ENCODE peak calls at places on chromosomes 4 and X, in nine cellular contexts. V is activated T-cell treated with anti-CD3 and anti-CD28 coated beads, Interleukin-2, amount 50 U/mL, for 24 hours; B is glomerular endothelial cell; P is coronary artery; A is stimulated activated CD4-positive, alpha-beta T cell treated with anti-CD3 and anti-CD28 coated beads, Interleukin-4, amount 100 ng/mL, for 1 hour; M is stimulated activated CD8-positive, alpha-beta memory T cell treated with anti-CD3 and anti-CD28 coated beads, Interleukin-4, amount 100 ng/mL, for 4 hours; I is NCI-H146; R is trophoblast cell; O is neural crest cell. Y is an unnamed sample.

GRCh38 chrX:77455437-77455836 is 8.2 kb downstream of the FGF16 start:
- DNase-seq in R (no peak), P (no peak), I (no peak), O (no peak), V (no peak), B (no peak), A (no peak), M (no peak), Y (no peak)

GRCh38 chrX:100980608-100981497 is 11.3 kb downstream of the ARL13A start:
- DNase-seq in R (no peak), P (no peak), A (no peak), I (no peak), M (no peak), O (no peak), V (no peak), B (no peak), Y (peak)

GRCh38 chrX:110086162-110086915 is 83.4 kb downstream of the TMEM164 start:
- DNase-seq in A (no peak), R (no peak), P (no peak), I (no peak), M (no peak), O (no peak), V (no peak), B (no peak), Y (no peak)

GRCh38 chrX:28487818-28488217 is 99.4 kb upstream of the IL1RAPL1 start:
- DNase-seq in I (no peak), B (no peak), V (no peak), O (no peak), R (no peak), M (no peak), A (no peak), P (no peak), Y (no peak)

GRCh38 chrX:80511969-80512760 is 91.9 kb downstream of the TENT5D start:
- DNase-seq in R (no peak), V (no peak), O (no peak), I (no peak), B (no peak), P (no peak), M (no peak), A (no peak), Y (no peak)

GRCh38 chrX:33307954-33308353 is 96.6 kb upstream of the DMD start:
- DNase-seq in R (no peak), I (no peak), A (no peak), O (no peak), B (no peak), V (no peak), P (no peak), M (no peak), Y (no peak)

GRCh38 chrX:10884246-10884645 is 226.9 kb upstream of the HCCS start:
- DNase-seq in A (no peak), M (no peak), O (no peak), R (no peak), V (no peak), I (no peak), P (no peak), B (no peak), Y (no peak)

GRCh38 chrX:109974906-109975655 is 27.8 kb upstream of the TMEM164 start:
- DNase-seq in O (no peak), I (no peak), M (no peak), A (no peak), R (no peak), V (no peak), P (no peak), B (no peak), Y (no peak)

GRCh38 chr4:183244506-183244905 is 75.6 kb downstream of the CLDN22 start:
- DNase-seq in M (no peak), R (no peak), V (no peak), O (no peak), B (no peak), P (no peak), I (no peak), A (no peak), Y (no peak)

GRCh38 chrX:147737690-147738089 is 174.0 kb upstream of the FMR1 start:
- DNase-seq in M (no peak), P (no peak), R (no peak), I (no peak), O (no peak), B (no peak), V (no peak), A (no peak), Y (no peak)

GRCh38 chrX:33434256-33435092 is 223.1 kb upstream of the DMD start:
- DNase-seq in R (peak), A (peak), P (no peak), O (peak), B (peak), I (peak), M (no peak), V (peak), Y (peak)

GRCh38 chr4:183257808-183258207 is 62.3 kb downstream of the CLDN22 start:
- DNase-seq in V (no peak), P (no peak), B (no peak), A (no peak), M (no peak), O (no peak), R (no peak), I (peak), Y (no peak)

GRCh38 chrX:9378980-9379696 is 85.7 kb upstream of the TBL1X start:
- DNase-seq in O (no peak), M (no peak), I (no peak), R (no peak), B (no peak), P (no peak), V (no peak), A (no peak), Y (no peak)

GRCh38 chr4:48989461-48990203 is 3.6 kb downstream of the CWH43 start:
- DNase-seq in A (no peak), V (no peak), R (no peak), M (no peak), P (no peak), I (no peak), B (no peak), O (no peak), Y (no peak)

GRCh38 chr4:38124961-38125360 is 164.8 kb downstream of the PTTG2 start:
- DNase-seq in R (no peak), O (no peak), M (no peak), V (no peak), I (no peak), A (no peak), P (no peak), B (no peak), Y (no peak)

GRCh38 chr4:112343330-112343729 is 46.2 kb downstream of the ALPK1 start:
- DNase-seq in R (no peak), P (no peak), O (no peak), B (no peak), I (peak), A (no peak), M (no peak), V (no peak), Y (no peak)

GRCh38 chrX:2965965-2966364 is 36.8 kb upstream of the ARSD start:
- DNase-seq in V (no peak), I (no peak), A (no peak), B (no peak), R (no peak), O (no peak), M (no peak), P (no peak), Y (no peak)

GRCh38 chrX:10415704-10416001 is 204.7 kb downstream of the MID1 start:
- DNase-seq in B (no peak), I (no peak), O (no peak), M (no peak), A (no peak), P (no peak), R (no peak), V (no peak), Y (no peak)

GRCh38 chr4:101201421-101201820 is 145.9 kb downstream of the PPP3CA start:
- DNase-seq in P (no peak), A (no peak), M (no peak), B (no peak), V (no peak), O (no peak), R (no peak), I (peak), Y (no peak)

GRCh38 chrX:47576021-47576898 is 6.0 kb upstream of the TIMP1 start:
- DNase-seq in V (no peak), B (no peak), A (no peak), I (no peak), R (no peak), O (no peak), P (no peak), M (no peak), Y (no peak)

GRCh38 chrX:78652971-78653822 is 5.9 kb downstream of the RTL3 start:
- DNase-seq in R (no peak), B (no peak), V (no peak), I (no peak), A (no peak), O (no peak), P (no peak), M (no peak), Y (peak)

GRCh38 chr4:150004481-150004880 is 73.8 kb upstream of the DCLK2 start:
- DNase-seq in I (no peak), M (no peak), R (no peak), B (no peak), V (no peak), P (no peak), A (no peak), O (no peak), Y (no peak)

GRCh38 chr4:46934731-46935130 is 25.7 kb upstream of the COX7B2 start:
- DNase-seq in O (no peak), B (no peak), I (no peak), M (no peak), R (no peak), P (no peak), A (no peak), V (no peak), Y (no peak)

GRCh38 chr4:81806485-81806884 is 334.8 kb upstream of the RASGEF1B start:
- DNase-seq in A (no peak), M (no peak), O (no peak), P (no peak), B (no peak), R (no peak), I (peak), V (no peak), Y (no peak)

GRCh38 chrX:87728024-87728423 is 210.4 kb downstream of the KLHL4 start:
- DNase-seq in B (no peak), O (no peak), P (no peak), R (no peak), V (no peak), I (peak), A (no peak), M (no peak), Y (no peak)

GRCh38 chr4:69881173-69881773 is 21.3 kb upstream of the SULT1E1 start:
- DNase-seq in O (no peak), I (peak), M (no peak), P (no peak), B (peak), A (peak), R (peak), V (no peak), Y (peak)

GRCh38 chr4:46254788-46255187 is 130.9 kb upstream of the GABRG1 start:
- DNase-seq in I (no peak), R (no peak), O (no peak), A (no peak), B (no peak), M (no peak), P (no peak), V (no peak), Y (no peak)

GRCh38 chr4:7904108-7904516 is 35.5 kb downstream of the AFAP1 start:
- DNase-seq in B (no peak), M (no peak), O (peak), A (no peak), V (no peak), I (no peak), P (no peak), R (peak), Y (peak)

GRCh38 chr4:8336412-8337075 is 67.0 kb downstream of the HTRA3 start:
- DNase-seq in P (no peak), M (no peak), I (no peak), V (no peak), B (no peak), O (no peak), A (no peak), R (no peak), Y (no peak)

GRCh38 chr4:8468746-8469535 is 28.4 kb downstream of the TRMT44 start:
- DNase-seq in P (no peak), O (peak), M (no peak), A (peak), R (peak), I (peak), B (no peak), V (peak), Y (no peak)

GRCh38 chrX:63503541-63503940 is 152.4 kb upstream of the SPIN4 start:
- DNase-seq in R (no peak), P (no peak), M (no peak), V (no peak), B (no peak), I (no peak), O (no peak), A (no peak), Y (no peak)

GRCh38 chrX:78710146-78710545 is 37.4 kb upstream of the LPAR4 start:
- DNase-seq in V (no peak), P (no peak), O (no peak), I (no peak), A (no peak), R (no peak), M (no peak), B (no peak), Y (no peak)

GRCh38 chr4:7922466-7922865 is 17.2 kb downstream of the AFAP1 start:
- DNase-seq in A (no peak), B (no peak), P (no peak), I (no peak), O (no peak), R (no peak), M (no peak), V (no peak), Y (no peak)

GRCh38 chrX:1172496-1172895 is 40.0 kb downstream of the CRLF2 start:
- DNase-seq in A (no peak), P (no peak), R (no peak), M (no peak), O (no peak), V (no peak), I (no peak), B (no peak), Y (no peak)

GRCh38 chrX:21781525-21781924 is 23.6 kb upstream of the SMPX start:
- DNase-seq in R (no peak), B (no peak), V (no peak), M (no peak), I (no peak), P (no peak), A (no peak), O (no peak), Y (no peak)

GRCh38 chr4:2843909-2844584 is 403 bp downstream of the ADD1 start:
- DNase-seq in B (no peak), A (no peak), I (peak), P (peak), V (no peak), O (peak), M (no peak), R (peak), Y (no peak)